ENCODE peak calls at places on chromosome 1, in seven cellular contexts. E is IMR-90, T is H1, B is K562, Z is HCT116, K is HepG2, I is GM12878. W is an unnamed sample.

GRCh38 chr1:17009706-17010105 is 2.0 kb downstream of the ATP13A2 start:
- DNase-seq in E (no peak), T (no peak), B (peak; percentile 24), Z (no peak), K (peak; percentile 27), I (no peak), W (no peak)

GRCh38 chr1:92759361-92759760 is 25.5 kb downstream of the EVI5 start:
- DNase-seq in E (peak; percentile 61), T (no peak), B (no peak), Z (no peak), K (no peak), I (no peak), W (no peak)

GRCh38 chr1:57949168-57949567 is 525.3 kb upstream of the DAB1 start:
- DNase-seq in E (no peak), T (no peak), B (no peak), Z (no peak), K (no peak), I (no peak), W (no peak)

GRCh38 chr1:77742011-77742555 is 17.6 kb downstream of the USP33 start:
- DNase-seq in E (no peak), T (no peak), B (no peak), Z (no peak), K (no peak), I (no peak), W (no peak)

GRCh38 chr1:78911956-78912880 is 94.3 kb downstream of the ADGRL4 start:
- DNase-seq in E (no peak), T (no peak), B (no peak), Z (no peak), K (no peak), I (no peak), W (no peak)

GRCh38 chr1:110630770-110631663 is 24.9 kb upstream of the KCNA2 start:
- DNase-seq in E (peak; percentile 46), T (peak; percentile 54), B (peak; percentile 82), Z (peak; percentile 43), K (peak; percentile 40), I (peak; percentile 84), W (peak; percentile 46)

GRCh38 chr1:244804841-244805240 is 30.6 kb upstream of the COX20 start:
- DNase-seq in E (no peak), T (no peak), B (no peak), Z (no peak), K (no peak), I (no peak), W (no peak)

GRCh38 chr1:214573386-214574358 is 22.3 kb upstream of the PTPN14 start:
- DNase-seq in E (no peak), T (no peak), B (no peak), Z (no peak), K (no peak), I (no peak), W (no peak)

GRCh38 chr1:240914506-240914905 is 302.6 kb upstream of the GREM2 start:
- DNase-seq in E (no peak), T (no peak), B (no peak), Z (no peak), K (no peak), I (no peak), W (no peak)

GRCh38 chr1:177310326-177310725 is 139.6 kb downstream of the BRINP2 start:
- DNase-seq in E (no peak), T (no peak), B (no peak), Z (no peak), K (no peak), I (no peak), W (no peak)

GRCh38 chr1:177309884-177310283 is 139.1 kb downstream of the BRINP2 start:
- DNase-seq in E (no peak), T (no peak), B (no peak), Z (no peak), K (no peak), I (no peak), W (no peak)

GRCh38 chr1:177311111-177311510 is 140.4 kb downstream of the BRINP2 start:
- DNase-seq in E (no peak), T (no peak), B (no peak), Z (no peak), K (no peak), I (no peak), W (no peak)

GRCh38 chr1:177315270-177315669 is 144.5 kb downstream of the BRINP2 start:
- DNase-seq in E (no peak), T (no peak), B (no peak), Z (no peak), K (no peak), I (no peak), W (no peak)
- H2AFZ ChIP-seq in E (no peak overlapping the region), T (no peak overlapping the region), B (no peak overlapping the region), Z (no peak overlapping the region), K (no peak overlapping the region), I (no peak overlapping the region), W (no peak overlapping the region)

GRCh38 chr1:151284013-151284577 is 2.0 kb downstream of the ZNF687 start:
- DNase-seq in E (no peak), T (no peak), B (no peak), Z (no peak), K (no peak), I (no peak), W (no peak)

GRCh38 chr1:151281969-151282882 is at the start of gene ZNF687:
- DNase-seq in E (peak; percentile 100), T (peak; percentile 100), B (peak; percentile 99), Z (peak; percentile 100), K (peak; percentile 100), I (peak; percentile 99), W (peak; percentile 100)

GRCh38 chr1:151281225-151281968 is 702 bp upstream of the ZNF687 start:
- DNase-seq in E (peak; percentile 97), T (peak; percentile 93), B (peak; percentile 97), Z (peak; percentile 97), K (peak; percentile 95), I (peak; percentile 85), W (peak; percentile 98)

GRCh38 chr1:151286619-151287340 is 4.7 kb downstream of the ZNF687 start:
- DNase-seq in E (no peak), T (no peak), B (no peak), Z (no peak), K (no peak), I (no peak), W (no peak)

DNA sequence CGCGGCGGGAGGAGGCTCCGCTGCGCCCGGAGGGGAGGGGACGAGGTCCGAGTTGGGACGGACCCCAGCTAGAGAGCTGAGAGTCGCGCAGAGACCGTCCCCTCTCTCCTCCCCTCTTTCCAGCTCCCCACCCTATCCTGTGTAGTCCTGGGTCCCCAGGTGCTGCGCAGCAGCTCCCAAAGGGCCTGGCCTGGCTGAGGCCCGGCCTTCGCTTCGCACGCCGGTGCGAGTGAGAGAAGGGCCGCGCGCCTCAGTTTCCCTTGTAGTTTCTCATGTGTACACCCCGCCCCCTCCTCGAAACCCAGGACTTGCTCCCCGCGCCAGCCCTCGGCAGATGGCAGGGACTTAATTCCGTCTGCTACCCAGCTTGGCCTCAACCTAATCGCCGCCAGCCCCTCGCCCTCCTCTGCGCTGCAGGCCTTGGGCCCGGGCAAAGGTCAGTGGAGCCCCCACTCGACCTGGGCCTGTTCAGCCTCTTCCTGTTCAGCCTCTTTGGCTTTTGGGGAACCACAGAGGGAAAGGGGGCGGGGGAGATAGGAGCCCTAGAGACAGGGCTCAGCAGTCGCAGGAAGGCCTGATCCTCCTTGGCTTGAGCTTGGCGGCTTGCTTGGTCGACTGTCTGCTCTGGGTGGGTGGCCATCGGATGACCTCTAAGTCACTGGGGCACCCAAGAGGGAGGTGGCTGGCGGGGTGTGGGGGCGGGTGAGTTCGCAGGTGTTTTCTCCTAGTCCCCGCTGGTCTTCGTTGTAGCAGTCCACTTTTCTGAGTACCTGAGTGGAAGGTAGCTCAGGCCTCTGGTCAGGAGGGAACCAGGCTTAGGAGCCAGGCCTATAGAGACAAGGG is 1.0 kb downstream of the ZNF687 start:
- DNase-seq in E (no peak), T (no peak), B (peak; percentile 46), Z (no peak), K (peak; percentile 31), I (no peak), W (peak; percentile 15)
- TF ChIP-seq POLR2A in E (no peak), T (no peak), B (no peak), Z (no peak), K (peak; percentile 15), I (peak; percentile 23), W (no peak)

DNA sequence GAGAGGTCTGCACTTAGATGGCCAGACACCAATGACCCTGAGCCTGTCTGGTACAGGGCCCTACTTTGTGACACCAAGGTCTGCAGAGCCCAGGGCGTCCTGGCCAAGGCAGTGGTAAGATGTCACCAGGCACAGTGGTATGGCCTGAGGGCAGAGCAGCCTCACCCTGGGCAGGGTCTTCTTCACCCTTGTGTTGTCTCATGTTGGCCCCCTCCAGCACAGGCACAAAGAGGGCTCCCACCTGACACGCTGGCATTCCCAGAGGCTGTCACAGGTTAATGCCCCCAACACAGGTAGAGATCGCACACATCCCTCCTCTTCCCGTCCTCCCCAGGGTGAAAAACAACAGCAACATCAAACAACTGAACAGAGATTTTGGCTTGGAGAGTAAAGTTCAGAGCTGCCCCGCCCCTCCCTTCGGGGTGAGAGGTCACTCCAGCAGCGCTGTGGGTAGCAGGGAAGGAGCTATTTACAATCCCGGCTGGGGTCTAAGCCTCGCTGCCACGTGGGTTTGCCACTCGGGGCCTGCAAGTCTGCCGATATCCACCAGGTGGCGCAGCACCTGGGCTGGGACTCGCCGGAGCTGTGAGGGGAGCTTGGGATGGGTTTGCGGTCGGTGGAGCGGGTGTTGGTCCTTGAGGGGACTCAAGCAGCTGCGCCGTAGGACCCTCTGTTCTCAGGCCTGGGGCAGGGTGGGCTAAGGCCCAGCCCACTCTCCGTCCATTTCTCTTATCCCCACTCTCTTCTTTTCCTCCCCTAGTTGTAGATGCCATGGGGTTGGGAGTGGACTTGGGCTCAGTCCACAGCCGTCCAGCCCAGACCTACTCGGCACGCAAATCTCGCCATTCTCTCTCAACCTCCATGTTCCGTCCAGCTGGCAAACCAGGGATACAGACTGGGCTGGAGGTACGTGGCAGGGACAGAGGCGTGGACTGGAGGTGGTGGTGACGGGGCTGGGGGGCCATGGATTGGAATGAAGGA is 12.7 kb downstream of the EFNA3 start:
- DNase-seq in E (peak; percentile 54), T (peak; percentile 68), B (peak; percentile 79), Z (peak; percentile 61), K (peak; percentile 78), I (no peak), W (peak; percentile 77)
- H2AFZ ChIP-seq in E (peak overlapping the region; percentile 92), T (peak overlapping the region; percentile 93), B (peak overlapping the region; percentile 99), Z (peak overlapping the region; percentile 92), K (no peak overlapping the region), I (peak overlapping the region; percentile 64), W (peak overlapping the region; percentile 69)

GRCh38 chr1:26275580-26276431 is 4.1 kb upstream of the SH3BGRL3 start:
- DNase-seq in E (peak; percentile 95), T (peak; percentile 85), B (peak; percentile 86), Z (peak; percentile 80), K (peak; percentile 59), I (no peak), W (peak; percentile 93)

GRCh38 chr1:26277719-26278118 is 2.2 kb upstream of the SH3BGRL3 start:
- DNase-seq in E (no peak), T (no peak), B (no peak), Z (no peak), K (no peak), I (no peak), W (no peak)

GRCh38 chr1:26278303-26278702 is 1.6 kb upstream of the SH3BGRL3 start:
- DNase-seq in E (peak; percentile 77), T (no peak), B (no peak), Z (no peak), K (no peak), I (no peak), W (no peak)

GRCh38 chr1:26276432-26276838 is 3.5 kb upstream of the SH3BGRL3 start:
- DNase-seq in E (no peak), T (no peak), B (no peak), Z (no peak), K (peak; percentile 11), I (no peak), W (no peak)

DNA sequence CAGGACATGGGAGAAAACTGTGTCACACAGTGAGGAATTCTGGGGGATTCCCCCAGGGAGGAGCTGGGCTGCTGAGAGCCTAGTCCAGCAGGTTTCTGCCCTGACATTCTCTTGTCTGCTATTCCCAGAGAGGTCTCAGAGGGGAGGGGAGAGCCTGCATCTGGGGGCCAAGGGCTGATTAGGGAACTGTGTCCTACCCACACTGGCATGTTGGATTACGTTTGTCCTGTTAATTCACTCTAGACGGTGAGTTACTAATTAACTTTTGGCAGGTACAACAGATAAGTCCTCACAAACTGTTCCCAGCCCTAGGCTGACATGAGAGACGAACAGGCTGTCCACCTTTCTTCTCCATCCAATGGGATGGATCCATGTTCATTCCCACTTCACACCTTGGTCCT is 2.6 kb upstream of the SH3BGRL3 start:
- DNase-seq in E (no peak), T (no peak), B (no peak), Z (no peak), K (no peak), I (no peak), W (no peak)
- TF ChIP-seq POLR2A in E (no peak), T (no peak), B (no peak), Z (no peak), K (no peak), I (no peak), W (no peak)

W was measured in endothelial cell of umbilical vein.